ENCODE peak calls at places on chromosomes 4 and X, in seven cellular contexts. Y is SJCRH30; W is CD8-positive, alpha-beta T cell; G is uterus; D is endothelial cell of umbilical vein; B is mammary epithelial cell; T is psoas muscle. V is an unnamed sample. For H3K36me3, the result is how much of the 10 kb centered on the place peaks cover.

GRCh38 chrX:38638952-38639529 is 77.7 kb downstream of the TSPAN7 start:
- DNase-seq in Y (no peak), W (no peak), G (no peak), D (no peak), B (no peak), T (no peak), V (no peak)

GRCh38 chr4:79906306-79906705 is 166.7 kb downstream of the ANTXR2 start:
- DNase-seq in Y (no peak), W (no peak), G (no peak), D (no peak), B (no peak), T (no peak), V (no peak)

GRCh38 chrX:109889289-109890006 is 113.5 kb upstream of the TMEM164 start:
- DNase-seq in Y (no peak), W (no peak), G (no peak), D (no peak), B (no peak), T (no peak), V (no peak)

GRCh38 chr4:179615704-179616103 is 2173.5 kb upstream of the AGA start:
- DNase-seq in Y (no peak), W (no peak), G (no peak), D (no peak), B (no peak), T (no peak), V (no peak)

GRCh38 chr4:57132746-57133142 is 22.6 kb upstream of the IGFBP7 start:
- DNase-seq in Y (no peak), W (no peak), G (no peak), D (peak), B (peak), T (no peak), V (no peak)

GRCh38 chr4:56307423-56307822 is 79.9 kb downstream of the AASDH start:
- DNase-seq in Y (no peak), W (no peak), G (no peak), D (no peak), B (peak), T (no peak), V (no peak)

GRCh38 chrX:144388738-144389137 is 504.9 kb downstream of the UBE2NL start:
- DNase-seq in Y (no peak), W (no peak), G (no peak), D (no peak), B (no peak), T (no peak), V (no peak)

GRCh38 chr4:116099596-116099995 is 985.8 kb downstream of the TRAM1L1 start:
- DNase-seq in Y (no peak), W (no peak), G (no peak), D (no peak), B (peak), T (no peak), V (no peak)

GRCh38 chrX:150871341-150871811 is 27.1 kb downstream of the CD99L2 start:
- DNase-seq in Y (no peak), W (no peak), G (no peak), D (no peak), B (no peak), T (no peak), V (no peak)

GRCh38 chr4:89708903-89709361 is 128.0 kb downstream of the SNCA start:
- DNase-seq in Y (peak), W (no peak), G (no peak), D (peak), B (no peak), T (no peak), V (no peak)

GRCh38 chr4:140257461-140258305 is 103.7 kb upstream of the MAML3 start:
- DNase-seq in Y (no peak), W (no peak), G (no peak), D (peak), B (peak), T (peak), V (no peak)
- H3K36me3 ChIP-seq in Y (under half), W (under half), G (under half), D (under half), B (under half), T (under half), V (under half)

GRCh38 chr4:183266386-183266785 is 53.7 kb downstream of the CLDN22 start:
- DNase-seq in Y (no peak), W (no peak), G (no peak), D (no peak), B (no peak), T (no peak), V (no peak)
- H3K36me3 ChIP-seq in Y (under half), W (under half), G (under half), D (under half), B (under half), T (under half), V (half or more)

GRCh38 chr4:186630128-186630527 is 74.8 kb upstream of the MTNR1A start:
- DNase-seq in Y (no peak), W (no peak), G (no peak), D (no peak), B (no peak), T (no peak), V (no peak)
- H3K36me3 ChIP-seq in Y (under half), W (under half), G (under half), D (under half), B (half or more), T (under half), V (under half)

DNA sequence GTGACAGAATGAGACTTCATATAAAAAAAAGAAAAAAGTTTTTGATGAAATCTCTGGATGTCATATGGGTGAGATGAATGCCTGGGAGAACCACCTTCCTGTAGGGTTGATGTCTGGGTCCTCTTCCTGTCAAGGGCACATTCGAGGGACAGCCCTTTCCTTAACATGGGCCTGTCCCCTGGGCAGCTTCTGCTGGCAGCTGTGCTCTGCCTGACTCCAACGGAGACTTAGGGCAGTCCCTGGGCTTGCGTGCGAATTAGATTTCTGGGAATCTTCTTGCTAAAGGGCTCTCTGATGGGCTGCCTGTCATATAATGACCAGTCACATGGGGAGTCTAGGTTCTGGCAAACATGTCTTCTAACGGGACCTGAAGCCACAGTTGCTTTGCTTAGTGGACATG is 40.7 kb downstream of the TNIP2 start:
- DNase-seq in Y (no peak), W (no peak), G (no peak), D (no peak), B (no peak), T (no peak), V (no peak)
- H3K36me3 ChIP-seq in Y (under half), W (under half), G (under half), D (under half), B (under half), T (under half), V (under half)

GRCh38 chr4:39716356-39716755 is 18.4 kb downstream of the UBE2K start:
- DNase-seq in Y (no peak), W (no peak), G (no peak), D (no peak), B (no peak), T (no peak), V (no peak)
- H3K36me3 ChIP-seq in Y (under half), W (under half), G (under half), D (under half), B (under half), T (under half), V (under half)

DNA sequence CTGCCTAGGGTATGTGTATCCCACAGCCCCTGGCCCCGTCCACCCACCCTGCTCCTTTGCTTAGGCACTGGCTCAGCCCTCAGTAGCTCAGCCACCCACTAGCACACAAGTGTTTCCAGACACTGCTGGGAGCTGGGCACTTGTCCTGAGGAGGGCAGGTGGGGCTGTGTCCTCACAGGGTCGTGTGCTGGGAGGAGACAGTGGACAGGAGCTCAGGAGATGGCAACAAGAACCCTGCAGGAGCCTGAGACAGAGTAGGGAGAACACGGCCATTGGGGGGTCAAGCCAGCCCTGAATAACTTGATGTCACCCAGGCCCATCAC is 5.5 kb upstream of the CPLX1 start:
- DNase-seq in Y (no peak), W (no peak), G (no peak), D (no peak), B (no peak), T (peak), V (peak)
- H3K36me3 ChIP-seq in Y (under half), W (under half), G (under half), D (under half), B (under half), T (under half), V (under half)

GRCh38 chrX:71563921-71564320 is 14.3 kb upstream of the GCNA start:
- DNase-seq in Y (no peak), W (no peak), G (no peak), D (no peak), B (no peak), T (no peak), V (no peak)
- H3K36me3 ChIP-seq in Y (half or more), W (half or more), G (under half), D (under half), B (under half), T (under half), V (half or more)

V was measured in lower lobe of right lung.